ENCODE peak calls at places on chromosomes 4 and X, in four cellular contexts. O, T, J and L are unnamed samples.
A peak's percentile ranks its signal among the peaks of the same experiment; 100 is the strongest.

GRCh38 chrX:32571579-32571978 is 639.8 kb downstream of the DMD start:
- DNase-seq in O (no peak), J (no peak), T (no peak), L (no peak)

GRCh38 chr4:89619230-89619962 is 217.6 kb downstream of the SNCA start:
- DNase-seq in O (no peak), T (no peak), J (no peak), L (no peak)

GRCh38 chr4:151992301-151992700 is 231.5 kb upstream of the GATB start:
- DNase-seq in T (no peak), O (no peak), J (no peak), L (no peak)

GRCh38 chr4:181008164-181008563 is 1235.0 kb upstream of the TENM3 start:
- DNase-seq in T (no peak), O (peak; percentile 12), J (no peak), L (no peak)

GRCh38 chrX:16931371-16931770 is 15.1 kb upstream of the REPS2 start:
- DNase-seq in J (no peak), T (no peak), O (no peak), L (no peak)

GRCh38 chrX:1380672-1381233 is 11.2 kb downstream of the SLC25A6 start:
- DNase-seq in O (no peak), J (no peak), T (peak; percentile 16), L (no peak)

GRCh38 chr4:7759221-7759620 is 180.4 kb downstream of the AFAP1 start:
- DNase-seq in O (no peak), J (no peak), T (no peak), L (peak; percentile 54)

GRCh38 chr4:140151700-140152014 is 2.3 kb downstream of the MAML3 start:
- DNase-seq in J (no peak), O (peak; percentile 23), T (peak; percentile 75), L (no peak)

GRCh38 chr4:7421356-7422097 is 13.2 kb downstream of the PSAPL1 start:
- DNase-seq in O (no peak), T (no peak), J (no peak), L (no peak)

GRCh38 chr4:113446019-113446418 is 315.5 kb downstream of the CAMK2D start:
- DNase-seq in O (peak; percentile 24), T (no peak), J (no peak), L (no peak)

GRCh38 chrX:153245288-153245731 is 66.2 kb downstream of the MAGEA1 start:
- DNase-seq in J (no peak), T (peak; percentile 14), O (no peak), L (no peak)

GRCh38 chr4:110091426-110091825 is 107.0 kb downstream of the ELOVL6 start:
- DNase-seq in T (no peak), J (no peak), O (no peak), L (no peak)

GRCh38 chrX:99001286-99001685 is 1408.8 kb downstream of the PCDH19 start:
- DNase-seq in O (no peak), T (no peak), J (no peak), L (no peak)

GRCh38 chr4:10697071-10697470 is 12.5 kb upstream of the CLNK start:
- DNase-seq in J (no peak), O (no peak), T (no peak), L (no peak)

GRCh38 chr4:185921583-185922555 is 109.9 kb upstream of the SORBS2 start:
- DNase-seq in O (no peak), T (no peak), J (no peak), L (no peak)

GRCh38 chrX:13923845-13924244 is 105.8 kb downstream of the GEMIN8 start:
- DNase-seq in O (no peak), T (no peak), J (no peak), L (no peak)

GRCh38 chr4:26141916-26142638 is 178.7 kb upstream of the RBPJ start:
- DNase-seq in J (no peak), T (no peak), O (no peak), L (no peak)

GRCh38 chr4:8267077-8267476 is 2.5 kb upstream of the HTRA3 start:
- DNase-seq in J (no peak), T (peak; percentile 81), O (peak; percentile 52), L (peak; percentile 74)

GRCh38 chr4:176788971-176789370 is 3.8 kb downstream of the VEGFC start:
- DNase-seq in J (no peak), O (no peak), T (no peak), L (no peak)

GRCh38 chr4:183657564-183657963 is 1.4 kb downstream of the RWDD4 start:
- DNase-seq in J (no peak), T (no peak), O (no peak), L (no peak)

GRCh38 chr4:138887741-138888140 is 127.8 kb upstream of the NOCT start:
- DNase-seq in J (no peak), T (no peak), O (no peak), L (no peak)

GRCh38 chrX:23993012-23993633 is 33.9 kb downstream of the KLHL15 start:
- DNase-seq in J (no peak), T (no peak), O (no peak), L (no peak)

DNA sequence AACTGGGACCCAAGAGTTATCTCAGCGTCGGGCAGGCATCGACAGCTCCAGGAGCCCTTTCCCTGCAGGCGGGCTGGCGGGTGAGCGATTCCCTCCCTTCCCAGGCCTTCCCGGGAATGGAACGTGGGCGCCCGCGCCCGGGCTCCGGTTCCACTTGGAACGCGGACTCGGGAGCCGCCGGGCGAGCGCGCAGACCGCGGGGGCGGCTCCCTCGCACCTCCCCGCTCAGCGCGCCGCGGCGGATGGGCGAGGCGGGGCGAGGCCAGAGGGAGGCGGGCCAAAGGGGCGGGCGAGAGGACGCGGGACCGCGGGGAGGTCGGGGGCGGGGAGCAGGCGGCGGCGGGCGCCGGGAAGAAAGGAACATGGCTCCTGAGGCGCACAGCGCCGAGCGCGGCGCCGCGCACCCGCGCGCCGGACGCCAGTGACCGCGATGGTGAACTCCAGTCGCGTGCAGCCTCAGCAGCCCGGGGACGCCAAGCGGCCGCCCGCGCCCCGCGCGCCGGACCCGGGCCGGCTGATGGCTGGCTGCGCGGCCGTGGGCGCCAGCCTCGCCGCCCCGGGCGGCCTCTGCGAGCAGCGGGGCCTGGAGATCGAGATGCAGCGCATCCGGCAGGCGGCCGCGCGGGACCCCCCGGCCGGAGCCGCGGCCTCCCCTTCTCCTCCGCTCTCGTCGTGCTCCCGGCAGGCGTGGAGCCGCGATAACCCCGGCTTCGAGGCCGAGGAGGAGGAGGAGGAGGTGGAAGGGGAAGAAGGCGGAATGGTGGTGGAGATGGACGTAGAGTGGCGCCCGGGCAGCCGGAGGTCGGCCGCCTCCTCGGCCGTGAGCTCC is at the start of gene PKD2:
- DNase-seq in T (peak; percentile 83), J (no peak), O (no peak), L (peak; percentile 72)
- TF ChIP-seq POLR2A in T (no peak), J (peak; percentile 73), O (peak; percentile 58), L (peak; percentile 66)

GRCh38 chrX:63934160-63934559 is 149.1 kb upstream of the ARHGEF9 start:
- DNase-seq in J (no peak), T (no peak), O (no peak), L (no peak)

GRCh38 chrX:63932907-63933306 is 147.9 kb upstream of the ARHGEF9 start:
- DNase-seq in T (no peak), J (no peak), O (no peak), L (no peak)

GRCh38 chrX:63932006-63932405 is 147.0 kb upstream of the ARHGEF9 start:
- DNase-seq in J (no peak), T (no peak), O (no peak), L (no peak)

GRCh38 chrX:63929608-63930007 is 144.6 kb upstream of the ARHGEF9 start:
- DNase-seq in T (no peak), O (no peak), J (no peak), L (no peak)

GRCh38 chrX:63930140-63930539 is 145.1 kb upstream of the ARHGEF9 start:
- DNase-seq in O (no peak), T (no peak), J (no peak), L (no peak)
- TF ChIP-seq TAF1 in O (no peak), T (no peak), J (no peak), L (no peak)

GRCh38 chr4:118811008-118811764 is 24.7 kb downstream of the SEC24D start:
- DNase-seq in T (no peak), J (no peak), O (no peak), L (no peak)
- TF ChIP-seq POLR2A in T (no peak), J (no peak), O (no peak), L (no peak)

DNA sequence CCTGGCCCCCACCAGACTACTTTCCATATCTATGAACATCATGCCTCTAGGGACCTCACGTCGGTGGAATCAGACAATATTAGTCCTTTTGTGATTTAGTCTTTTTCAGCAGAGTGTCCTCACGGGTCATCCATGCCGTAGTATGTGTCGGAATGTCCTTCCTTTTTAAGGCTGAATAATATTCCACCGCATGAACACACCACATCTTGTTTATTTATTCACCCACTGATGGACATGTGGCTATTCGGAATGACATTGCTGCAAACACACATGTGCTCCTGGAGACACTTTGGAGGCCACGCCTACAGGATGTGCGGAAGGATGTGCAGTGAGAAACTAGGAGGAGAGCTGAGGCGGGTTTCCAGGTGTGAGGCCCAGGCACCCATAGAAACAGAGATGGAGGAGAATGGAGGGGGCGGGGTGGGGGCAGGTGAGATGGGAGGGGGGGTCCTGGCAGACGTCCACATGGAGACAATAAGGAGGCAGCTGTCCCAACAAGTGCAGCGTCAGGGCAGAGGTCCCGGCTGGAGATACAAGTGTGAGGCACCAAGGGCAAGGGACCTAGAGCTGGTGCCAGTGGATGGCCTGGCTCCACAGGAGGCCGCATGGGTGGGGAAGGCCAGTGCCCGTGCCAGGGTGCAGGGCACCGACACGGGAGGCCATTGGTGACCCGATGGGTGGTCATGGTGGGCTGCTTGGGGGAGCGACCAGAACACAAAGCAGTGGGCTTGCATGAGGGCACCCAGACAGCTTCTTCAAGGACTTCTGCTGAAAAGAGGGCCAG is 20.7 kb downstream of the ZFYVE28 start:
- DNase-seq in O (no peak), J (no peak), T (no peak), L (no peak)
- TF ChIP-seq TAF1 in O (no peak), J (no peak), T (no peak), L (no peak)

DNA sequence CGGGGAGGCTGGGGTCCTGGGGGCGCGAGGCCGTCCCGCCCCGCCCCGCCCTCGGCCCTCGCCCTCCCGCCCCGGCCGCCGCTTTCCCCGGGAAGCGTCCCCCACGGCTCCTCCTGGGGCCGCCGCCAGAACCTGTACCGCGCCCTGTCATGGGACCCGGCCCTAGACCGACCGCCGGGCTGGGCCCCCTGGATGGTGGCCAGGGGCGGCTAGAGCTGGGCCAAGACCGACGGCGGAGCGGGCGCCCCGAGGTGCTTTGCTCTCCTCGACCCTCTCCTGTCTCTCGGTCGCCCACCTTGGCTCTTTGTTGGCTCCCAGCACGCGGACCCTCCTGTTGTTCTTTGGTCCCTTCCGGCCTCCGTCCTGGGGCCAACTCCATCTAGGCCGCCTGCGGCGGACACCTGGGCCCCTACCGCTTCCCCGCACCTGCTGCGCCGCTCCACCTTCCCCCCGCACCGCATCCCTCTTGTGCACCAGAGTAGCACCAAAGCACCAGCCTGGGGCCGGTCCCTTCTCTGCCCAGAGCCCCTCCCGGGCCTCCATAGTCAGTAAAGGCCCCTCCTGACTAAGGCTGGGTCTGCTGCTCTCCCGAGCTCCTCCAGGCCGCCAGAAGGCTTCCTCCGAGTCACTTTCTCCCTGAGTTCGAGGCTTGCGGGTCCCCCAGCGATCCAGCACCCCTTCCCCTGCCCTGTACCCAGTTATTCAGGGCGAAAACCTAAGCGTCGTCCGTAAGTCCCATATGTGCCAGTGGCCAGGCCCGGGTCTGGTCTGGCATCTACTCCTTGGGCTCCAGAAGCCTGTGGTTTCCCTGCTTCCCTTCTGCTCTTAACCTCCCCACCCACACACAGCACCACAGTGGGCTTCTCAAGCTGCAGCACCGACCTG is 587 bp downstream of the TACC3 start:
- DNase-seq in J (no peak), T (peak; percentile 75), O (no peak), L (no peak)
- TF ChIP-seq POLR2A in J (no peak), T (no peak), O (no peak), L (no peak)